ENCODE peak calls at places on chromosomes 7 and 10, in six cellular contexts. One of them, this sample, is unnamed. For H3K4me1, the result is how much of the 10 kb centered on the place peaks cover.

GRCh38 chr10:79425074-79425532 is 20.3 kb downstream of the ZCCHC24 start:
- ATAC-seq in A549: no peak
- ATAC-seq in upper lobe of left lung: no peak
- ATAC-seq in HepG2: peak
- ATAC-seq in K562: no peak
- ATAC-seq in GM12878: no peak
- ATAC-seq in this sample: no peak

GRCh38 chr10:100744136-100744979 is 1.0 kb upstream of the PAX2 start:
- ATAC-seq in GM12878: peak
- ATAC-seq in upper lobe of left lung: no peak
- ATAC-seq in A549: peak
- ATAC-seq in K562: no peak
- ATAC-seq in HepG2: peak
- ATAC-seq in this sample: no peak

GRCh38 chr10:25522946-25523608 is 348.3 kb downstream of the GPR158 start:
- ATAC-seq in K562: peak
- ATAC-seq in A549: peak
- ATAC-seq in upper lobe of left lung: no peak
- ATAC-seq in HepG2: peak
- ATAC-seq in GM12878: no peak
- ATAC-seq in this sample: no peak

GRCh38 chr7:42123716-42124115 is 113.3 kb downstream of the GLI3 start:
- ATAC-seq in upper lobe of left lung: no peak
- ATAC-seq in HepG2: no peak
- ATAC-seq in GM12878: no peak
- ATAC-seq in A549: no peak
- ATAC-seq in K562: no peak
- ATAC-seq in this sample: no peak

GRCh38 chr7:147510913-147511312 is 1079.7 kb upstream of the C7orf33 start:
- ATAC-seq in upper lobe of left lung: no peak
- ATAC-seq in GM12878: no peak
- ATAC-seq in HepG2: no peak
- ATAC-seq in A549: peak
- ATAC-seq in K562: no peak
- ATAC-seq in this sample: no peak

GRCh38 chr7:5584821-5585220 is 161.2 kb upstream of the TNRC18 start:
- ATAC-seq in HepG2: peak
- ATAC-seq in GM12878: peak
- ATAC-seq in A549: no peak
- ATAC-seq in upper lobe of left lung: no peak
- ATAC-seq in K562: no peak
- ATAC-seq in this sample: no peak

GRCh38 chr7:122423591-122423990 is 119.0 kb upstream of the FEZF1 start:
- ATAC-seq in A549: no peak
- ATAC-seq in K562: no peak
- ATAC-seq in HepG2: no peak
- ATAC-seq in upper lobe of left lung: no peak
- ATAC-seq in GM12878: no peak
- ATAC-seq in this sample: no peak

GRCh38 chr10:58662314-58662713 is 149.6 kb downstream of the BICC1 start:
- ATAC-seq in upper lobe of left lung: no peak
- ATAC-seq in HepG2: peak
- ATAC-seq in K562: no peak
- ATAC-seq in A549: peak
- ATAC-seq in GM12878: no peak
- ATAC-seq in this sample: peak

GRCh38 chr7:43572516-43573049 is 10.3 kb upstream of the STK17A start:
- ATAC-seq in GM12878: peak
- ATAC-seq in A549: peak
- ATAC-seq in K562: peak
- ATAC-seq in upper lobe of left lung: peak
- ATAC-seq in HepG2: no peak
- ATAC-seq in this sample: peak

GRCh38 chr7:45026984-45027773 is 27.2 kb downstream of the CCM2 start:
- ATAC-seq in A549: no peak
- ATAC-seq in GM12878: peak
- ATAC-seq in HepG2: peak
- ATAC-seq in upper lobe of left lung: peak
- ATAC-seq in K562: no peak
- ATAC-seq in this sample: no peak

GRCh38 chr7:46713868-46714596 is 793.0 kb upstream of the IGFBP3 start:
- ATAC-seq in upper lobe of left lung: no peak
- ATAC-seq in HepG2: peak
- ATAC-seq in K562: no peak
- ATAC-seq in GM12878: no peak
- ATAC-seq in A549: no peak
- ATAC-seq in this sample: no peak

GRCh38 chr7:21960922-21961321 is 15.2 kb upstream of the CDCA7L start:
- ATAC-seq in A549: peak
- ATAC-seq in HepG2: no peak
- ATAC-seq in K562: no peak
- ATAC-seq in GM12878: no peak
- ATAC-seq in upper lobe of left lung: no peak
- ATAC-seq in this sample: no peak
- TF ChIP-seq EP300 in A549: no peak
- TF ChIP-seq EP300 in HepG2: no peak
- TF ChIP-seq EP300 in K562: no peak
- TF ChIP-seq EP300 in GM12878: no peak
- TF ChIP-seq EP300 in upper lobe of left lung: no peak
- TF ChIP-seq EP300 in this sample: no peak

GRCh38 chr10:72330059-72330426 is 24.7 kb downstream of the DNAJB12 start:
- ATAC-seq in GM12878: no peak
- ATAC-seq in A549: no peak
- ATAC-seq in upper lobe of left lung: no peak
- ATAC-seq in HepG2: no peak
- ATAC-seq in K562: no peak
- ATAC-seq in this sample: no peak
- H3K4me1 ChIP-seq in GM12878: half or more
- H3K4me1 ChIP-seq in A549: half or more
- H3K4me1 ChIP-seq in upper lobe of left lung: half or more
- H3K4me1 ChIP-seq in HepG2: half or more
- H3K4me1 ChIP-seq in K562: under half
- H3K4me1 ChIP-seq in this sample: under half

GRCh38 chr7:150855476-150856302 is 3.4 kb downstream of the AOC1 start:
- ATAC-seq in A549: no peak
- ATAC-seq in HepG2: no peak
- ATAC-seq in K562: no peak
- ATAC-seq in upper lobe of left lung: no peak
- ATAC-seq in GM12878: no peak
- ATAC-seq in this sample: no peak

GRCh38 chr7:150857276-150858055 is 5.1 kb downstream of the AOC1 start:
- ATAC-seq in GM12878: no peak
- ATAC-seq in HepG2: no peak
- ATAC-seq in upper lobe of left lung: no peak
- ATAC-seq in A549: no peak
- ATAC-seq in K562: peak
- ATAC-seq in this sample: no peak

GRCh38 chr7:150855046-150855445 is 2.7 kb downstream of the AOC1 start:
- ATAC-seq in upper lobe of left lung: no peak
- ATAC-seq in HepG2: no peak
- ATAC-seq in K562: no peak
- ATAC-seq in GM12878: no peak
- ATAC-seq in A549: no peak
- ATAC-seq in this sample: no peak

GRCh38 chr7:150858236-150859197 is 6.2 kb downstream of the AOC1 start:
- ATAC-seq in HepG2: no peak
- ATAC-seq in K562: no peak
- ATAC-seq in A549: no peak
- ATAC-seq in upper lobe of left lung: no peak
- ATAC-seq in GM12878: no peak
- ATAC-seq in this sample: no peak

DNA sequence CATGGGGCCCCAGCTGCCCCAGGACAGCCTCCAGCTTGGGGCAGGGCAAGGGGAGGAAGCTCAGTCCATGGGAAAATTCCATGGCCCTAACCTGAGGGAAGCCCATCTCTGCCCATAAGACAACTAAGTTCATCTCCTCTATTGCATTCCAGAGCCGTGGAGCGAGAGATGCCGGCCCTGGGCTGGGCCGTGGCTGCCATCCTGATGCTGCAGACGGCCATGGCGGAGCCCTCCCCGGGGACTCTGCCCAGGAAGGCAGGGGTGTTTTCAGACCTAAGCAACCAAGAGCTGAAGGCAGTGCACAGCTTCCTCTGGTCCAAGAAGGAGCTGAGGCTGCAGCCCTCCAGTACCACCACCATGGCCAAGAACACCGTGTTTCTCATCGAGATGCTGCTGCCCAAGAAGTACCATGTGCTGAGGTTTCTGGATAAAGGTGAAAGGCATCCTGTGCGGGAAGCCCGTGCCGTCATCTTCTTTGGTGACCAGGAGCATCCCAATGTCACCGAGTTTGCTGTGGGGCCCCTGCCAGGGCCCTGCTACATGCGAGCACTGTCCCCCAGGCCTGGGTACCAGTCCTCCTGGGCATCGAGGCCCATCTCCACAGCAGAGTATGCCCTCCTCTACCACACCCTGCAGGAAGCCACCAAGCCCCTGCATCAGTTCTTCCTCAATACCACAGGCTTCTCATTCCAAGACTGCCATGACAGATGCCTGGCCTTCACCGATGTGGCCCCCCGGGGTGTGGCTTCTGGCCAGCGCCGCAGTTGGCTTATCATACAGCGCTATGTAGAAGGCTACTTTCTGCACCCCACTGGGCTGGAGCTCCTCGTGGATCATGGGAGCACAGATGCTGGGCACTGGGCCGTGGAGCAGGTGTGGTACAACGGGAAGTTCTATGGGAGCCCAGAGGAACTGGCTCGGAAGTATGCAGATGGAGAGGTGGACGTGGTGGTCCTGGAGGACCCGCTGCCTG is 4.3 kb downstream of the AOC1 start:
- ATAC-seq in K562: no peak
- ATAC-seq in HepG2: no peak
- ATAC-seq in GM12878: no peak
- ATAC-seq in A549: no peak
- ATAC-seq in upper lobe of left lung: no peak
- ATAC-seq in this sample: no peak
- H3K27ac ChIP-seq in K562: no peak
- H3K27ac ChIP-seq in HepG2: no peak
- H3K27ac ChIP-seq in GM12878: no peak
- H3K27ac ChIP-seq in A549: no peak
- H3K27ac ChIP-seq in upper lobe of left lung: no peak
- H3K27ac ChIP-seq in this sample: no peak

GRCh38 chr7:141409911-141410329 is 141.3 kb upstream of the AGK start:
- ATAC-seq in HepG2: no peak
- ATAC-seq in K562: no peak
- ATAC-seq in upper lobe of left lung: no peak
- ATAC-seq in GM12878: no peak
- ATAC-seq in A549: no peak
- ATAC-seq in this sample: no peak
- TF ChIP-seq EP300 in HepG2: no peak
- TF ChIP-seq EP300 in K562: no peak
- TF ChIP-seq EP300 in upper lobe of left lung: no peak
- TF ChIP-seq EP300 in GM12878: no peak
- TF ChIP-seq EP300 in A549: no peak
- TF ChIP-seq EP300 in this sample: no peak

DNA sequence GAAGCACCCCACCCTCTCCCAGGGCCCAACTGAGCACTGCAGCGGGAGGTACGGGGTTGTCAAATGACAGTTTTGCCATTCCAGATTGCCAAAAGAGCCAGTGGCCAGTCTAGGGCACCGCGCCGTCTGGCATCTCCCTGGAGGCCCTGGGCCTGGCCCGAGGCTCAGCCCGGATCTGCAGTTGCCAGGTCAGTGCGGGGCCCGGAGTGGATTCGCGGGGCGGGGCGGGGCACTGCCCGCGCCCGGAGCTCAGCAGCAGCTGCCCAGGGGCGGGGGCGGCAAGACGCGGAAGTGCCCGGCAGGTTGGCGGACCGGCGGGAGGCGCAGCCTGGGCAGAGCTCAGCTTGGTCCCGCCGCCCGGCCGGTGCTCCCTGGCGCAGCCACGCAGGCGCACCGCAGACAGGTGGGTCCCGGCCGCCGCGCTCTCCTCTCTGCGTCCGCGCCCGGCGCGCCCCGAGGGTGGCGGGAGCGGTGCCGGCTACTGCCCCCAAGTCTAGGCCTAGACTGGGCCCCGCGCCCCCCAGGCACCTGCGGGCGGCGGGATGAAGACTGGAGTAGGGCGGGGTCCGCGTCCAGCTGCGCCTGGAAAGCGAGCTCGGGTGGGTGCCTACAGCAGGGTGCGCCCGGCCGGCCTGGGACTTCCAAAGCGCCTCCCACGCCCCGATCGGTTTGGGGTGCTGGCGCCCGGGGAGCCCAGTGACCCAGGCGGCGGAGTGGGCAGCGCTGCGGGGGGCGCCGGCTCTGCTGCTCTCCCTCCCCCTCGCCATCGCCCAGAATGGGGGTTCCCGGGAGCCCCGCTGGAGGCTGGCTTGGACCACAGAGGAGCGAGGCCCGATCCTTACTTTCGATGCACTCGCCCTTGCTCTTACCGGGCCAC is at the start of gene IRF5:
- ATAC-seq in HepG2: peak
- ATAC-seq in A549: peak
- ATAC-seq in GM12878: peak
- ATAC-seq in upper lobe of left lung: no peak
- ATAC-seq in K562: no peak
- ATAC-seq in this sample: peak
- H3K4me1 ChIP-seq in HepG2: half or more
- H3K4me1 ChIP-seq in A549: under half
- H3K4me1 ChIP-seq in GM12878: half or more
- H3K4me1 ChIP-seq in upper lobe of left lung: under half
- H3K4me1 ChIP-seq in K562: under half
- H3K4me1 ChIP-seq in this sample: under half

GRCh38 chr7:134114992-134115391 is 12.1 kb upstream of the LRGUK start:
- ATAC-seq in K562: no peak
- ATAC-seq in A549: no peak
- ATAC-seq in GM12878: no peak
- ATAC-seq in upper lobe of left lung: no peak
- ATAC-seq in HepG2: no peak
- ATAC-seq in this sample: no peak
- H3K27ac ChIP-seq in K562: no peak
- H3K27ac ChIP-seq in A549: no peak
- H3K27ac ChIP-seq in GM12878: no peak
- H3K27ac ChIP-seq in upper lobe of left lung: no peak
- H3K27ac ChIP-seq in HepG2: no peak
- H3K27ac ChIP-seq in this sample: no peak

GRCh38 chr7:107034553-107034952 is 10.0 kb upstream of the PRKAR2B start:
- ATAC-seq in upper lobe of left lung: no peak
- ATAC-seq in A549: no peak
- ATAC-seq in HepG2: no peak
- ATAC-seq in K562: no peak
- ATAC-seq in GM12878: no peak
- ATAC-seq in this sample: no peak

GRCh38 chr7:107037866-107038598 is 6.5 kb upstream of the PRKAR2B start:
- ATAC-seq in K562: peak
- ATAC-seq in HepG2: no peak
- ATAC-seq in upper lobe of left lung: no peak
- ATAC-seq in GM12878: no peak
- ATAC-seq in A549: no peak
- ATAC-seq in this sample: no peak

GRCh38 chr7:107032720-107033438 is 11.6 kb upstream of the PRKAR2B start:
- ATAC-seq in A549: no peak
- ATAC-seq in upper lobe of left lung: no peak
- ATAC-seq in K562: peak
- ATAC-seq in GM12878: no peak
- ATAC-seq in HepG2: no peak
- ATAC-seq in this sample: no peak

GRCh38 chr7:107036535-107036934 is 8.0 kb upstream of the PRKAR2B start:
- ATAC-seq in upper lobe of left lung: no peak
- ATAC-seq in GM12878: no peak
- ATAC-seq in HepG2: no peak
- ATAC-seq in K562: no peak
- ATAC-seq in A549: no peak
- ATAC-seq in this sample: no peak

GRCh38 chr7:107035446-107035845 is 9.1 kb upstream of the PRKAR2B start:
- ATAC-seq in K562: peak
- ATAC-seq in upper lobe of left lung: no peak
- ATAC-seq in HepG2: no peak
- ATAC-seq in GM12878: no peak
- ATAC-seq in A549: peak
- ATAC-seq in this sample: no peak
- TF ChIP-seq EP300 in K562: peak
- TF ChIP-seq EP300 in upper lobe of left lung: no peak
- TF ChIP-seq EP300 in HepG2: no peak
- TF ChIP-seq EP300 in GM12878: no peak
- TF ChIP-seq EP300 in A549: no peak
- TF ChIP-seq EP300 in this sample: no peak